ENCODE peak calls at places on chromosomes 4 and X, in ten cellular contexts. V, C, A, Q, E, X, P, K, U and H are unnamed samples.

GRCh38 chrX:136255543-136255942 is 4.3 kb upstream of the MAP7D3 start:
- DNase-seq in Q (no peak), U (no peak), C (no peak), E (no peak), A (no peak), V (no peak), X (no peak), P (no peak), K (no peak), H (no peak)

GRCh38 chr4:107888237-107888636 is 43.1 kb upstream of the CYP2U1 start:
- DNase-seq in K (no peak), U (no peak), E (no peak), V (no peak), X (no peak), Q (peak), C (no peak), P (no peak), A (no peak), H (no peak)

GRCh38 chr4:115128037-115128436 is 14.6 kb upstream of the NDST4 start:
- DNase-seq in V (no peak), E (no peak), P (no peak), Q (no peak), U (no peak), C (no peak), X (no peak), A (no peak), K (no peak), H (no peak)

GRCh38 chr4:99136329-99136728 is 7.8 kb downstream of the ADH4 start:
- DNase-seq in X (no peak), Q (no peak), U (no peak), P (no peak), A (no peak), V (no peak), E (no peak), C (no peak), K (no peak), H (no peak)

GRCh38 chr4:185182196-185182595 is 21.6 kb downstream of the CFAP97 start:
- DNase-seq in X (no peak), V (no peak), K (no peak), Q (no peak), P (no peak), U (no peak), E (no peak), C (no peak), A (no peak), H (no peak)

GRCh38 chrX:44742480-44743155 is 101.2 kb upstream of the DUSP21 start:
- DNase-seq in X (no peak), U (no peak), K (no peak), A (no peak), E (no peak), C (no peak), V (no peak), P (no peak), Q (no peak), H (no peak)

GRCh38 chr4:41257257-41257900 is 651 bp downstream of the UCHL1 start:
- DNase-seq in U (no peak), P (no peak), A (peak), Q (peak), E (no peak), V (peak), C (peak), X (peak), K (peak), H (peak)

GRCh38 chr4:139900964-139901376 is 235.4 kb downstream of the MGST2 start:
- DNase-seq in K (no peak), C (no peak), V (no peak), Q (no peak), P (no peak), U (peak), A (no peak), X (no peak), E (no peak), H (no peak)

GRCh38 chr4:64230709-64231310 is 178.4 kb downstream of the TECRL start:
- DNase-seq in E (no peak), X (no peak), Q (peak), V (no peak), K (no peak), A (no peak), P (no peak), U (peak), C (no peak), H (no peak)

GRCh38 chr4:40564004-40564403 is 65.7 kb downstream of the RBM47 start:
- DNase-seq in X (no peak), K (no peak), P (no peak), Q (no peak), C (no peak), V (no peak), U (peak), E (no peak), A (no peak), H (peak)

GRCh38 chrX:114959729-114960128 is 57.7 kb downstream of the IL13RA2 start:
- DNase-seq in E (no peak), K (no peak), V (no peak), Q (peak), U (peak), C (no peak), P (no peak), A (no peak), X (no peak), H (no peak)

GRCh38 chr4:15779336-15779735 is 1.2 kb downstream of the CD38 start:
- DNase-seq in P (no peak), C (peak), E (peak), K (no peak), V (peak), U (peak), A (peak), Q (peak), X (peak), H (peak)

GRCh38 chrX:139930923-139931645 is 1.8 kb downstream of the ATP11C start:
- DNase-seq in P (no peak), X (peak), K (no peak), U (peak), Q (peak), E (no peak), V (no peak), C (no peak), A (peak), H (no peak)

GRCh38 chr4:57426779-57427395 is 316.7 kb upstream of the IGFBP7 start:
- DNase-seq in P (peak), K (peak), A (peak), Q (peak), X (peak), C (peak), U (peak), E (no peak), V (peak), H (peak)

GRCh38 chr4:149884046-149884445 is 68.4 kb upstream of the IQCM start:
- DNase-seq in C (no peak), K (no peak), P (no peak), U (no peak), E (no peak), V (peak), A (peak), Q (no peak), X (peak), H (peak)

GRCh38 chrX:123949846-123950245 is 11.7 kb upstream of the STAG2 start:
- DNase-seq in P (no peak), C (no peak), E (no peak), U (no peak), A (no peak), Q (no peak), K (no peak), V (no peak), X (no peak), H (no peak)

GRCh38 chr4:132445386-132445785 is 703.7 kb upstream of the PCDH10 start:
- DNase-seq in C (no peak), P (no peak), K (no peak), A (no peak), E (no peak), V (no peak), X (no peak), U (no peak), Q (no peak), H (no peak)

GRCh38 chrX:120236676-120237460 is 13.7 kb upstream of the ZBTB33 start:
- DNase-seq in Q (no peak), C (no peak), X (no peak), P (no peak), K (no peak), A (no peak), E (no peak), V (no peak), U (no peak), H (no peak)

DNA sequence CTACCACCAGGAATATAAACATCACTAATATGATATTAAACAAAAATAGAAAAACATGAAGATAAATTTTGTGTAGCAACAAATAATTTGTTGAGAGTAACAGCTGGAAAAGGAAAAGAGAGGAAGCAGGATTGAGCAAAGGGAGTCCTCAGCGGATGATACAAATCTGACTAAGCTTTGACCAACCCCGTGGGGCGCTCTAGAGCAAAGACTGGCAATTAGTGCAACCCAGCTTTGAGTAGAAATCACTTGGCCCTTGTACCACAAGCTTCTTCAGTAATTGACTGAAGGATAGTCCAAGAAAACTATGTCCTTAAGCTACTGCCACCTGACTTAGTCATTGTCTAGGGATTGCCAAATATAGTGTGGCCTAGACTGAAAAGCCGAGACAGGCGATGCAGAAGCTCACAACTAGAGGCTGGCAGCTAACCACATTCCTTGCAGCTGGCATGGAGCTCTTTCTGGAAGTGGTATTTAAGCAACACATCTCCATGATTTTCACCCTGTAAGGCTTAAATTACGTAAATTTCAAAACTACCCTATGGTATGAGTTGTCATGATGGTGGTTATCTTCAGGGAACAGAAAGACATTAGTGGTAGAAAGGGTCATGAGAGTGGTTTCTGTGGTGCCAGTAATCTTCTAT is 396.0 kb downstream of the PDGFC start:
- DNase-seq in P (no peak), Q (no peak), X (no peak), C (no peak), A (no peak), K (no peak), E (no peak), U (peak), V (no peak), H (no peak)
- TF ChIP-seq CTCF in P (no peak), Q (no peak), X (no peak), C (no peak), A (no peak), K (no peak), E (no peak), U (no peak), V (no peak), H (no peak)

GRCh38 chrX:15931362-15931761 is 76.7 kb upstream of the AP1S2 start:
- DNase-seq in K (no peak), V (no peak), C (no peak), U (no peak), X (no peak), A (no peak), Q (no peak), P (no peak), E (no peak), H (no peak)

GRCh38 chrX:15929231-15929630 is 74.6 kb upstream of the AP1S2 start:
- DNase-seq in A (no peak), U (no peak), V (no peak), E (no peak), K (no peak), C (no peak), P (no peak), Q (no peak), X (no peak), H (no peak)

GRCh38 chrX:15926622-15927021 is 72.0 kb upstream of the AP1S2 start:
- DNase-seq in A (no peak), E (no peak), K (no peak), V (no peak), Q (no peak), C (no peak), U (no peak), P (no peak), X (no peak), H (no peak)

GRCh38 chrX:15930585-15930984 is 76.0 kb upstream of the AP1S2 start:
- DNase-seq in V (no peak), A (no peak), P (peak), C (no peak), E (no peak), X (no peak), Q (peak), K (no peak), U (peak), H (no peak)
- H3K27ac ChIP-seq in V (no peak), A (no peak), P (no peak), C (no peak), E (no peak), X (no peak), Q (no peak), K (no peak), U (no peak), H (no peak)

DNA sequence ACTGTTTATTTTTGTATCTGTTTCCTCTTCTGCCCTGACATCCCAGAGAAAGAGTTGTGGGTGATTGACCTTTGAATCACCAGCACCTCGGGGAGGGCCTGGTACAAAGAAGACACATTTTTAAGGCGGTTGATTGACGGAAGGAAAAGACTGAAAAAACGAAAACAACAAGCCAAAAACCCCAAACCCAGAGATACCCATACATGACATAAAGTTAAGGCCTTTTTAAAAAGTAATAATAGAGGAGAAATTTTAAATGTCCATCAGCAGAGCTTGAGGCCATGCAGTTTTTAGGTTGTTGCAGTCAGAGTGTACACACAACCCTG is 110.0 kb downstream of the GNL3L start:
- DNase-seq in K (no peak), P (no peak), E (no peak), Q (no peak), V (no peak), C (no peak), U (no peak), A (no peak), X (no peak), H (no peak)
- TF ChIP-seq CTCF in K (no peak), P (no peak), E (no peak), Q (no peak), V (no peak), C (no peak), U (peak), A (no peak), X (no peak), H (no peak)

DNA sequence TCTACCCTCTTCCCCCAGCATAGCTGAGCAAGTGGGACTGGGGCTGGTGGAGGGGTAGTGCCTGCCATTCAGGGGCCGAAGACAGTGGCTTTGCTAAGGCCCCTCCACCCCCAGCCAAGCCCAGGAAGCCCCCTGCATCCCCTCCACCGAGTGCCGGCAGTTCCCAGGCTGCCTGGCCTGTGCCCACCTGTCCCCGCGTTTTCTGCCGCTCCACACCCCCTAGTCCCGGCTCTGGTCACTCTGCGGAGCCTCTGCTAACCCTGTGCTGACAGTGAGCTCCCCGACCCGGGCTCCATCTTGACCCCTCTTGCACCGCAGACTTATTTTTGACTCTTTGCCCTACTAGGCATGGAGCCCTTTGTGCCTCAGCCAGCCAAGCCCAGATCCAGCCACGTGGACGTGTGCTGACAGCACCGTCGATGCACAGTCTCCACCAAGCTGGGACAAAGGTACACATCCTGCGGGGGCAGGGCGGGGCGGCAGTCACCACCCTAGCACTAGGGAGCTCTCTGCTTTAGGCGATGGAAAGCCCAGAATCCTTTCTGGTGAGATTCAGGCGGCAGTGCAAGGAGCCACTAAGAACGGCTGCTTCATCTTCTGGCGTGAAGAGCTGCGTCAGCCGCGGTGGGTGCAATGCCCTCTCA is 96.6 kb downstream of the PHKA2 start:
- DNase-seq in X (peak), Q (no peak), E (no peak), P (no peak), C (no peak), A (peak), U (no peak), K (no peak), V (peak), H (no peak)
- H3K27ac ChIP-seq in X (peak), Q (peak), E (peak), P (no peak), C (peak), A (peak), U (no peak), K (peak), V (peak), H (peak)

GRCh38 chrX:8672176-8672575 is 59.8 kb downstream of the ANOS1 start:
- DNase-seq in E (no peak), V (no peak), X (no peak), P (no peak), K (no peak), U (no peak), A (no peak), C (no peak), Q (no peak), H (no peak)
- TF ChIP-seq CTCF in E (no peak), V (no peak), X (no peak), P (no peak), K (no peak), U (peak), A (no peak), C (no peak), Q (no peak), H (no peak)

GRCh38 chr4:188986271-188986689 is 847.0 kb downstream of the TRIML1 start:
- DNase-seq in E (no peak), C (no peak), P (peak), X (no peak), A (no peak), V (no peak), K (no peak), U (peak), Q (peak), H (no peak)
- H3K27ac ChIP-seq in E (no peak), C (no peak), P (no peak), X (no peak), A (no peak), V (no peak), K (no peak), U (peak), Q (peak), H (no peak)

GRCh38 chr4:85127653-85128052 is 161.2 kb upstream of the WDFY3 start:
- DNase-seq in K (no peak), C (no peak), Q (peak), E (no peak), U (peak), A (peak), P (no peak), V (peak), X (no peak), H (peak)
- TF ChIP-seq CTCF in K (no peak), C (no peak), Q (peak), E (no peak), U (peak), A (peak), P (peak), V (peak), X (peak), H (peak)